ENCODE peak calls at places on chromosome 10, in seven cellular contexts. A is GM04503; I is CD8-positive, alpha-beta memory T cell; Q is epithelial cell of prostate; W is smooth muscle cell of the brain vasculature; H is foreskin melanocyte; L is psoas muscle. R is an unnamed sample.

GRCh38 chr10:24333736-24334135 is 124.8 kb downstream of the KIAA1217 start:
- DNase-seq in W (no peak), L (no peak), Q (no peak), H (no peak), A (peak; percentile 7), I (no peak), R (no peak)

GRCh38 chr10:47026301-47027107 is 115.3 kb downstream of the PTPN20 start:
- DNase-seq in A (no peak), W (no peak), I (no peak), Q (no peak), H (no peak), L (peak; percentile 47), R (no peak)

GRCh38 chr10:51425431-51425830 is 274.0 kb downstream of the CSTF2T start:
- DNase-seq in H (no peak), I (no peak), Q (no peak), L (no peak), W (peak; percentile 3), A (peak; percentile 11), R (no peak)

GRCh38 chr10:86533328-86533727 is 11.7 kb upstream of the WAPL start:
- DNase-seq in L (peak; percentile 60), Q (no peak), W (no peak), A (no peak), I (no peak), H (no peak), R (no peak)

GRCh38 chr10:89773081-89773480 is 71.7 kb downstream of the KIF20B start:
- DNase-seq in H (no peak), I (no peak), A (no peak), Q (no peak), W (no peak), L (no peak), R (no peak)

GRCh38 chr10:110430369-110431273 is 67.1 kb upstream of the DUSP5 start:
- DNase-seq in A (no peak), W (no peak), I (no peak), Q (no peak), L (peak; percentile 27), H (no peak), R (no peak)

GRCh38 chr10:21919906-21920305 is 83.6 kb downstream of the DNAJC1 start:
- DNase-seq in W (no peak), L (no peak), I (no peak), Q (no peak), H (no peak), A (no peak), R (no peak)

GRCh38 chr10:4527281-4527960 is 298.6 kb upstream of the AKR1E2 start:
- DNase-seq in Q (no peak), L (no peak), H (peak; percentile 44), W (no peak), A (peak; percentile 87), I (no peak), R (no peak)

GRCh38 chr10:124117511-124117785 is 24.1 kb upstream of the CHST15 start:
- DNase-seq in H (no peak), A (no peak), W (no peak), L (no peak), Q (no peak), I (no peak), R (no peak)

GRCh38 chr10:87660484-87661133 is 931 bp downstream of the PAPSS2 start:
- DNase-seq in I (no peak), H (no peak), L (no peak), A (no peak), Q (no peak), W (no peak), R (no peak)

GRCh38 chr10:44017483-44018145 is 367.3 kb downstream of the CXCL12 start:
- DNase-seq in I (no peak), L (no peak), W (no peak), Q (no peak), H (no peak), A (no peak), R (no peak)

GRCh38 chr10:90125966-90126600 is 424.7 kb downstream of the KIF20B start:
- DNase-seq in I (no peak), L (no peak), W (no peak), A (no peak), H (no peak), Q (no peak), R (no peak)

GRCh38 chr10:89837173-89838001 is 136.0 kb downstream of the KIF20B start:
- DNase-seq in I (peak; percentile 34), Q (no peak), W (no peak), L (peak; percentile 51), A (no peak), H (peak; percentile 21), R (no peak)

GRCh38 chr10:77667426-77668324 is 30.1 kb upstream of the KCNMA1 start:
- DNase-seq in L (no peak), I (no peak), W (no peak), Q (no peak), H (no peak), A (no peak), R (no peak)

GRCh38 chr10:68330852-68331454 is 911 bp upstream of the HNRNPH3 start:
- DNase-seq in H (no peak), I (no peak), L (peak; percentile 60), Q (no peak), W (no peak), A (no peak), R (no peak)

GRCh38 chr10:128029731-128030369 is 96.4 kb downstream of the MKI67 start:
- DNase-seq in W (no peak), A (no peak), I (no peak), Q (no peak), L (no peak), H (no peak), R (no peak)

GRCh38 chr10:60511823-60512222 is 122.1 kb upstream of the ANK3 start:
- DNase-seq in W (no peak), A (no peak), L (no peak), I (no peak), H (no peak), Q (no peak), R (no peak)

GRCh38 chr10:8133146-8133545 is 78.7 kb downstream of the GATA3 start:
- DNase-seq in Q (no peak), L (no peak), W (no peak), H (no peak), A (no peak), I (no peak), R (no peak)

GRCh38 chr10:17001961-17002749 is 127.5 kb downstream of the CUBN start:
- DNase-seq in L (peak; percentile 71), A (peak; percentile 99), Q (no peak), I (peak; percentile 58), W (peak; percentile 80), H (no peak), R (no peak)

GRCh38 chr10:4023997-4024396 is 239.0 kb upstream of the KLF6 start:
- DNase-seq in W (no peak), H (no peak), A (no peak), I (no peak), Q (no peak), L (no peak), R (no peak)

GRCh38 chr10:95440756-95441546 is 120.2 kb downstream of the SORBS1 start:
- DNase-seq in I (no peak), W (no peak), L (no peak), H (no peak), Q (no peak), A (no peak), R (no peak)

GRCh38 chr10:31709501-31709900 is 219.1 kb downstream of the ARHGAP12 start:
- DNase-seq in A (no peak), L (no peak), I (no peak), H (no peak), Q (no peak), W (no peak), R (no peak)

GRCh38 chr10:80684217-80684616 is 146.5 kb downstream of the SH2D4B start:
- DNase-seq in L (no peak), W (no peak), A (no peak), Q (no peak), H (no peak), I (peak; percentile 49), R (no peak)

GRCh38 chr10:130441041-130441440 is 304.9 kb downstream of the GLRX3 start:
- DNase-seq in I (no peak), W (no peak), A (no peak), H (no peak), Q (no peak), L (no peak), R (no peak)

GRCh38 chr10:121592155-121592890 is 5.9 kb downstream of the FGFR2 start:
- DNase-seq in I (no peak), Q (no peak), L (no peak), W (no peak), H (no peak), A (no peak), R (no peak)

GRCh38 chr10:9709849-9710248 is 1307.8 kb upstream of the CELF2 start:
- DNase-seq in W (no peak), L (no peak), I (no peak), Q (no peak), H (no peak), A (no peak), R (no peak)

GRCh38 chr10:131911451-131911850 is 10.6 kb downstream of the PPP2R2D start:
- DNase-seq in Q (no peak), A (no peak), W (no peak), H (no peak), I (no peak), L (no peak), R (no peak)

GRCh38 chr10:75352650-75353049 is 48.9 kb downstream of the ZNF503 start:
- DNase-seq in H (no peak), I (no peak), L (no peak), W (no peak), Q (no peak), A (no peak), R (no peak)

GRCh38 chr10:2913531-2913930 is 153.8 kb upstream of the PFKP start:
- DNase-seq in H (no peak), L (no peak), A (no peak), I (no peak), Q (no peak), W (no peak), R (no peak)

GRCh38 chr10:79378647-79379511 is 31.6 kb downstream of the PPIF start:
- DNase-seq in I (no peak), H (no peak), Q (no peak), W (no peak), L (peak; percentile 42), A (no peak), R (no peak)

GRCh38 chr10:23294638-23295247 is 49.9 kb downstream of the C10orf67 start:
- DNase-seq in Q (no peak), A (no peak), I (no peak), W (no peak), H (no peak), L (no peak), R (no peak)

GRCh38 chr10:49079499-49079898 is 35.8 kb downstream of the VSTM4 start:
- DNase-seq in W (no peak), H (no peak), L (no peak), A (no peak), Q (no peak), I (no peak), R (no peak)

GRCh38 chr10:73039635-73040034 is 57.0 kb downstream of the P4HA1 start:
- DNase-seq in L (no peak), Q (no peak), I (no peak), W (no peak), H (no peak), A (peak; percentile 94), R (no peak)

GRCh38 chr10:44635181-44635580 is 250.3 kb upstream of the CXCL12 start:
- DNase-seq in I (no peak), L (no peak), W (no peak), H (no peak), A (no peak), Q (no peak), R (no peak)

GRCh38 chr10:42959833-42960232 is 117.0 kb upstream of the RET start:
- DNase-seq in Q (no peak), I (no peak), L (peak; percentile 21), H (no peak), W (no peak), A (no peak), R (no peak)

GRCh38 chr10:120506674-120507073 is 49.6 kb downstream of the PLPP4 start:
- DNase-seq in I (no peak), H (no peak), A (peak; percentile 78), L (no peak), W (no peak), Q (no peak), R (no peak)

GRCh38 chr10:48612241-48612943 is 7.5 kb upstream of the ARHGAP22 start:
- DNase-seq in Q (no peak), H (no peak), L (no peak), A (no peak), W (no peak), I (no peak), R (no peak)

GRCh38 chr10:50999163-50999562 is 75.1 kb upstream of the PRKG1 start:
- DNase-seq in Q (no peak), W (no peak), I (no peak), A (no peak), L (no peak), H (no peak), R (no peak)